ENCODE peak calls at places on chromosomes 13 and 19, in seven cellular contexts. G is upper lobe of left lung, U is ascending aorta, I is GM13976, F is fibroblast of the aortic adventitia, W is fibroblast of lung, Z is chondrocyte. N is an unnamed sample.

GRCh38 chr19:7869910-7870511 is 4.2 kb downstream of the PRR36 start:
- DNase-seq in G (no peak), U (no peak), I (peak), F (peak), W (no peak), Z (no peak), N (no peak)

GRCh38 chr13:74464656-74465055 is 330.5 kb upstream of the KLF12 start:
- DNase-seq in G (no peak), U (no peak), I (no peak), F (peak), W (no peak), Z (no peak), N (no peak)

GRCh38 chr13:23790591-23791170 is 98.5 kb downstream of the MIPEP start:
- DNase-seq in G (peak), U (no peak), I (no peak), F (peak), W (peak), Z (no peak), N (no peak)

GRCh38 chr13:26819067-26819466 is 58.5 kb upstream of the GPR12 start:
- DNase-seq in G (no peak), U (no peak), I (no peak), F (no peak), W (no peak), Z (no peak), N (no peak)

GRCh38 chr13:33401238-33401637 is 115.7 kb upstream of the STARD13 start:
- DNase-seq in G (no peak), U (no peak), I (no peak), F (no peak), W (no peak), Z (no peak), N (no peak)

GRCh38 chr19:45670670-45671453 is 2.8 kb downstream of the GIPR start:
- DNase-seq in G (peak), U (no peak), I (peak), F (peak), W (peak), Z (no peak), N (peak)

GRCh38 chr19:3852614-3853254 is 16.1 kb downstream of the ZFR2 start:
- DNase-seq in G (no peak), U (no peak), I (no peak), F (peak), W (peak), Z (no peak), N (no peak)

GRCh38 chr19:10643968-10644290 is 10.2 kb upstream of the ILF3 start:
- DNase-seq in G (no peak), U (no peak), I (peak), F (no peak), W (no peak), Z (no peak), N (no peak)

GRCh38 chr19:4304509-4305252 is at the start of gene FSD1:
- DNase-seq in G (peak), U (no peak), I (peak), F (peak), W (peak), Z (no peak), N (peak)

GRCh38 chr13:27079421-27079958 is 92.1 kb downstream of the USP12 start:
- DNase-seq in G (no peak), U (no peak), I (no peak), F (peak), W (peak), Z (no peak), N (no peak)

GRCh38 chr13:67355791-67356190 is 125.7 kb upstream of the PCDH9 start:
- DNase-seq in G (no peak), U (no peak), I (no peak), F (no peak), W (no peak), Z (no peak), N (no peak)

GRCh38 chr19:7933411-7933810 is 7.5 kb upstream of the CTXN1 start:
- DNase-seq in G (no peak), U (no peak), I (no peak), F (no peak), W (no peak), Z (no peak), N (no peak)

GRCh38 chr13:81001828-81002385 is 661.0 kb upstream of the SPRY2 start:
- DNase-seq in G (no peak), U (no peak), I (no peak), F (no peak), W (peak), Z (no peak), N (no peak)

GRCh38 chr19:3743486-3743885 is 18.0 kb downstream of the APBA3 start:
- DNase-seq in G (no peak), U (no peak), I (no peak), F (no peak), W (no peak), Z (no peak), N (no peak)

GRCh38 chr19:18049390-18049789 is 37.3 kb downstream of the IL12RB1 start:
- DNase-seq in G (peak), U (peak), I (no peak), F (peak), W (peak), Z (no peak), N (no peak)

GRCh38 chr19:5627395-5627904 is 4.6 kb downstream of the SAFB start:
- DNase-seq in G (no peak), U (peak), I (peak), F (peak), W (peak), Z (no peak), N (no peak)

GRCh38 chr13:23599083-23599925 is 29.1 kb downstream of the TNFRSF19 start:
- DNase-seq in G (no peak), U (no peak), I (no peak), F (no peak), W (peak), Z (no peak), N (no peak)

GRCh38 chr13:72757792-72758535 is 23.7 kb downstream of the DIS3 start:
- DNase-seq in G (no peak), U (no peak), I (no peak), F (no peak), W (peak), Z (no peak), N (no peak)

GRCh38 chr13:47039106-47039505 is 142.3 kb upstream of the HTR2A start:
- DNase-seq in G (no peak), U (no peak), I (no peak), F (peak), W (peak), Z (no peak), N (no peak)

GRCh38 chr19:33444238-33444992 is 70.9 kb downstream of the CEBPG start:
- DNase-seq in G (no peak), U (no peak), I (no peak), F (no peak), W (no peak), Z (peak), N (no peak)

GRCh38 chr19:547117-547516 is 3.3 kb downstream of the GZMM start:
- DNase-seq in G (no peak), U (no peak), I (no peak), F (no peak), W (no peak), Z (no peak), N (no peak)

GRCh38 chr19:39032164-39032918 is at the start of gene FBXO27:
- DNase-seq in G (peak), U (peak), I (peak), F (no peak), W (peak), Z (peak), N (peak)

GRCh38 chr19:39037194-39037593 is 4.8 kb upstream of the FBXO27 start:
- DNase-seq in G (no peak), U (no peak), I (no peak), F (no peak), W (no peak), Z (no peak), N (no peak)

GRCh38 chr19:39030854-39031367 is 1.4 kb downstream of the FBXO27 start:
- DNase-seq in G (no peak), U (no peak), I (no peak), F (no peak), W (no peak), Z (no peak), N (no peak)

GRCh38 chr19:39031368-39032163 is 783 bp downstream of the FBXO27 start:
- DNase-seq in G (peak), U (peak), I (peak), F (peak), W (peak), Z (peak), N (peak)
- TF ChIP-seq CTCF in G (no peak), U (no peak), I (no peak), F (no peak), W (no peak), Z (no peak), N (peak)

DNA sequence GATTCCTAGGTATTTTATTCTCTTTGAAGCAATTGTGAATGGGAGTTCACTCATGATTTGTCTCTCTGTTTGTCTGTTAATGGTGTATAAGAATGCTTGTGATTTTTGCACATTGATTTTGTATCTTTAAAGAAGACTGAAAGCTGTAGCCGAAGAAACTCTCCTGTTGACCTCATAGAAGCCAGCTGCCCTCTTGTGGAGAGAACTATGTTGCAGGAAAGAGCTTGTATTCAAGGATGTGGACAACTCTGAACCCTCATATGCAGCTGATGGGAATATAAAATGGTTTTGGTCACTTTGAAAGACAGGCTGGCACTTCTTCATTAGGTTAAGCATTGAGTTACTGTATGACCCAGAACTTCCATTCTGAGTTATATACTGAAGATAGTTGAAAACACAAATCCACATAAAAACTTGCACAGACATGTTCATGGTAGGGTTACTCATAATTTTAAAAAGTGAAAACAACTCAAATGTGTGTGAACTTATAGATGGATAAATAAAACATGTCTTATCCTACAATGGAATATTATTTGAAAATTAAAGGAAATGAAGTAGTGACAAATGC is 65.8 kb upstream of the SLITRK6 start:
- DNase-seq in G (no peak), U (no peak), I (no peak), F (no peak), W (peak), Z (no peak), N (no peak)
- TF ChIP-seq CTCF in G (no peak), U (no peak), I (no peak), F (no peak), W (peak), Z (peak), N (peak)

GRCh38 chr13:110885966-110886365 is 28.9 kb downstream of the ANKRD10 start:
- DNase-seq in G (no peak), U (no peak), I (no peak), F (no peak), W (no peak), Z (no peak), N (no peak)
- TF ChIP-seq CTCF in G (no peak), U (no peak), I (no peak), F (no peak), W (no peak), Z (no peak), N (no peak)

GRCh38 chr19:35812220-35813042 is at the start of gene PRODH2:
- DNase-seq in G (peak), U (no peak), I (no peak), F (no peak), W (no peak), Z (no peak), N (no peak)
- TF ChIP-seq CTCF in G (no peak), U (no peak), I (no peak), F (no peak), W (no peak), Z (no peak), N (no peak)

GRCh38 chr19:58400916-58401824 is 5.7 kb downstream of the RNF225 start:
- DNase-seq in G (peak), U (peak), I (peak), F (peak), W (peak), Z (peak), N (peak)
- TF ChIP-seq CTCF in G (no peak), U (no peak), I (no peak), F (no peak), W (no peak), Z (peak), N (no peak)